ENCODE peak calls at places on chromosomes 7 and 10, in seven cellular contexts. R is transverse colon, K is ovary, O is HepG2, P is breast epithelium, A is esophagus muscularis mucosa, H is A549. E is an unnamed sample. For H3K4me1, the result is how much of the 10 kb centered on the place peaks cover.

GRCh38 chr7:89049043-89049442 is 253.5 kb upstream of the TEX47 start:
- DNase-seq in R (no peak), K (no peak), O (no peak), P (no peak), A (no peak), H (no peak), E (no peak)

GRCh38 chr10:63054889-63055606 is 78.1 kb upstream of the NRBF2 start:
- DNase-seq in R (no peak), K (no peak), O (no peak), P (no peak), A (no peak), H (no peak), E (no peak)

GRCh38 chr7:142898377-142899235 is 13.1 kb upstream of the TRPV6 start:
- DNase-seq in R (no peak), K (no peak), O (no peak), P (no peak), A (no peak), H (no peak), E (no peak)

GRCh38 chr10:52319926-52320325 is 5.8 kb downstream of the DKK1 start:
- DNase-seq in R (no peak), K (no peak), O (no peak), P (no peak), A (no peak), H (no peak), E (no peak)

GRCh38 chr10:124001391-124002260 is 91.8 kb downstream of the CHST15 start:
- DNase-seq in R (no peak), K (peak), O (no peak), P (no peak), A (peak), H (no peak), E (peak)

GRCh38 chr7:129471402-129471827 is 30.9 kb upstream of the SMKR1 start:
- DNase-seq in R (no peak), K (no peak), O (no peak), P (no peak), A (no peak), H (no peak), E (no peak)

GRCh38 chr7:129923709-129924108 is 29.1 kb downstream of the UBE2H start:
- DNase-seq in R (no peak), K (no peak), O (no peak), P (no peak), A (no peak), H (no peak), E (peak)

GRCh38 chr7:141663081-141663510 is 38.9 kb downstream of the DENND11 start:
- DNase-seq in R (peak), K (no peak), O (peak), P (peak), A (no peak), H (peak), E (peak)

GRCh38 chr10:34628174-34628802 is 186.8 kb downstream of the PARD3 start:
- DNase-seq in R (peak), K (peak), O (peak), P (no peak), A (no peak), H (no peak), E (peak)

GRCh38 chr10:125262414-125262813 is 102.1 kb upstream of the CTBP2 start:
- DNase-seq in R (no peak), K (no peak), O (no peak), P (no peak), A (peak), H (no peak), E (no peak)

GRCh38 chr10:132861116-132861691 is 75.3 kb upstream of the NKX6-2 start:
- DNase-seq in R (no peak), K (peak), O (no peak), P (peak), A (no peak), H (no peak), E (no peak)

GRCh38 chr10:29946953-29947700 is 112.3 kb downstream of the JCAD start:
- DNase-seq in R (no peak), K (peak), O (no peak), P (no peak), A (no peak), H (no peak), E (no peak)

GRCh38 chr7:39304178-39304577 is 262.0 kb upstream of the YAE1 start:
- DNase-seq in R (no peak), K (no peak), O (no peak), P (no peak), A (no peak), H (no peak), E (no peak)

GRCh38 chr7:95357623-95358022 is 33.3 kb upstream of the PON1 start:
- DNase-seq in R (no peak), K (no peak), O (peak), P (no peak), A (no peak), H (no peak), E (no peak)

GRCh38 chr7:41792099-41792498 is 89.2 kb upstream of the INHBA start:
- DNase-seq in R (no peak), K (no peak), O (no peak), P (no peak), A (no peak), H (no peak), E (no peak)

GRCh38 chr10:124480860-124481259 is 19.2 kb downstream of the LHPP start:
- DNase-seq in R (no peak), K (no peak), O (no peak), P (no peak), A (no peak), H (no peak), E (no peak)

GRCh38 chr10:119417852-119418251 is 124.7 kb downstream of the RGS10 start:
- DNase-seq in R (no peak), K (no peak), O (no peak), P (no peak), A (no peak), H (no peak), E (no peak)

GRCh38 chr7:142134944-142135343 is 23.4 kb downstream of the MGAM2 start:
- DNase-seq in R (peak), K (no peak), O (peak), P (no peak), A (no peak), H (peak), E (no peak)

GRCh38 chr7:131249003-131249402 is 78.7 kb upstream of the MKLN1 start:
- DNase-seq in R (peak), K (peak), O (no peak), P (no peak), A (no peak), H (peak), E (no peak)

GRCh38 chr10:51706225-51706624 is 6.8 kb upstream of the CSTF2T start:
- DNase-seq in R (peak), K (peak), O (no peak), P (no peak), A (no peak), H (no peak), E (peak)

GRCh38 chr7:55794527-55794926 is 68.0 kb downstream of the SEPTIN14 start:
- DNase-seq in R (no peak), K (no peak), O (no peak), P (no peak), A (no peak), H (no peak), E (no peak)

GRCh38 chr7:105648561-105649401 is 67.5 kb upstream of the EFCAB10 start:
- DNase-seq in R (peak), K (no peak), O (peak), P (no peak), A (no peak), H (peak), E (no peak)

GRCh38 chr7:37709631-37710509 is 26.3 kb downstream of the GPR141 start:
- DNase-seq in R (no peak), K (no peak), O (no peak), P (no peak), A (no peak), H (no peak), E (no peak)

GRCh38 chr10:71598673-71599072 is 120.9 kb downstream of the C10orf105 start:
- DNase-seq in R (peak), K (peak), O (no peak), P (no peak), A (peak), H (no peak), E (peak)

GRCh38 chr7:22831602-22832001 is 9.0 kb upstream of the TOMM7 start:
- DNase-seq in R (no peak), K (no peak), O (no peak), P (no peak), A (no peak), H (no peak), E (no peak)

GRCh38 chr10:108849688-108850087 is 1073.6 kb downstream of the XPNPEP1 start:
- DNase-seq in R (no peak), K (no peak), O (no peak), P (no peak), A (no peak), H (no peak), E (no peak)

GRCh38 chr10:129742742-129743550 is 221.1 kb downstream of the EBF3 start:
- DNase-seq in R (no peak), K (no peak), O (no peak), P (no peak), A (peak), H (no peak), E (no peak)

GRCh38 chr7:8481752-8482446 is 48.5 kb downstream of the NXPH1 start:
- DNase-seq in R (no peak), K (no peak), O (no peak), P (no peak), A (no peak), H (no peak), E (no peak)

GRCh38 chr10:132921818-132922807 is 20.3 kb downstream of the CFAP46 start:
- DNase-seq in R (no peak), K (no peak), O (no peak), P (no peak), A (no peak), H (no peak), E (no peak)

GRCh38 chr7:98251844-98252639 is at the start of gene TECPR1:
- DNase-seq in R (peak), K (peak), O (peak), P (peak), A (peak), H (peak), E (peak)
- TF ChIP-seq POLR2A in R (peak), K (peak), O (peak), P (no peak), A (no peak), H (peak), E (peak)

GRCh38 chr10:112446855-112447691 is at the start of the genes VTI1A and ZDHHC6:
- DNase-seq in R (peak), K (peak), O (peak), P (peak), A (peak), H (peak), E (peak)
- TF ChIP-seq CTCF in R (no peak), K (no peak), O (peak), P (no peak), A (peak), H (no peak), E (peak)

GRCh38 chr7:127907638-127908040 is 123.6 kb downstream of the LRRC4 start:
- DNase-seq in R (no peak), K (no peak), O (peak), P (no peak), A (no peak), H (no peak), E (no peak)

GRCh38 chr7:127903913-127904705 is 127.1 kb downstream of the LRRC4 start:
- DNase-seq in R (no peak), K (no peak), O (no peak), P (no peak), A (no peak), H (no peak), E (no peak)

GRCh38 chr7:127904706-127905056 is 126.6 kb downstream of the LRRC4 start:
- DNase-seq in R (no peak), K (no peak), O (no peak), P (no peak), A (no peak), H (no peak), E (no peak)

GRCh38 chr7:127907110-127907509 is 124.1 kb downstream of the LRRC4 start:
- DNase-seq in R (no peak), K (no peak), O (no peak), P (no peak), A (no peak), H (no peak), E (no peak)

DNA sequence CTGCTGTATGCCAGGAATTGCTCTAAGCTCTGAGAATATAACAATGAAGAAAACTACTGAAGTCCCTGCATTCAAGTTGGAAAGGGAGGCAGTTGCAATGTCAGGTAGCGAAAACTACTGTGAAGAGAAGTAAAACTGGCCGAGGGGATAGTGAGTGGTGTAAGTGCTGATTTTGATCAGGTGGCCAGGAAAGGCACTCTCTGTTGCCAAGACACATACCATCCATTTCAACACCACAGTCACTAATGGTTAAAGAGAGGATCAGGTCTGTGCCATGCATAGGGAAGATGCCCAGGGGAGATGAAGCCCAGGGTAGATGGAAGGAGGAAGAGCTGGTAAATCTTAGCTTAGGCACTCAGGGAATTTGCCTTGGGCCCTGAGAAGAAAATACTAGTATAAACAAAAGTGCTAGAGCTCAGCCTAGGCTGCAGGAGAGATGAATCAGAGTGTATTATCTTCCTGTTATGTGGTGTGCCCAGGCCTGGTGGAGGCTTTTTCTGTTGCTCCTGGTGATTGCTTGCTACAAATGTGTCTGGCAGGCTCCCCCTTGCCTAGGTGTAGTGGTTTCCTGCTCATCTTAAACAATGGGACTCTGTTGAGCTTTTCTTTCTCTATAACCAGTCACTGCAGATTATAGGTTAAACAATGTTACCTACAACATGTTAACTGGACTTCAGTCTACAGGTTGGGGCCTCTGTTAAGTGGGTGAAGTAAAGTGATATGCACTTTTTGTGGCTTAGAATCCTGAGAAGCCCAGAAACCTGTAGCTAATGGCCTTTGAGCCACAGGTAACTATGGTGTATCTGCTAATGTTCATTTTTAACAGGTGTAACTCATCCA is 125.5 kb downstream of the LRRC4 start:
- DNase-seq in R (no peak), K (no peak), O (peak), P (no peak), A (no peak), H (no peak), E (no peak)
- H3K4me1 ChIP-seq in R (under half), K (under half), O (half or more), P (under half), A (under half), H (under half), E (under half)

DNA sequence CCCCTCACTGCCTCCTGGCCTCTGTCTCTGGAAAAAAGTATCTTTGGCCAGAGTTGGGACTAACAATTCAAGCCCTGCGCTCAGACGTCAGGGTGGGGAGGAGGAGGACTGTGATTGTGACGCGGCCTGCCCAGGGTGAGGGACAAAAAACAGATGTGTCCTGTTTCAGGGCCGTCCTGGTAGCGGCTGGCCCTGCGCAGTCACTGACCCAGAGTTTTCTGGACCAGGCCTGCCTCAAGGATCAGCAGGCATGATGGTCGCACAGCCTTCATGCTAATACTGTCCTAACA is 110.1 kb downstream of the CYTH3 start:
- DNase-seq in R (peak), K (no peak), O (no peak), P (no peak), A (no peak), H (no peak), E (peak)
- TF ChIP-seq POLR2A in R (no peak), K (no peak), O (no peak), P (no peak), A (no peak), H (no peak), E (no peak)

DNA sequence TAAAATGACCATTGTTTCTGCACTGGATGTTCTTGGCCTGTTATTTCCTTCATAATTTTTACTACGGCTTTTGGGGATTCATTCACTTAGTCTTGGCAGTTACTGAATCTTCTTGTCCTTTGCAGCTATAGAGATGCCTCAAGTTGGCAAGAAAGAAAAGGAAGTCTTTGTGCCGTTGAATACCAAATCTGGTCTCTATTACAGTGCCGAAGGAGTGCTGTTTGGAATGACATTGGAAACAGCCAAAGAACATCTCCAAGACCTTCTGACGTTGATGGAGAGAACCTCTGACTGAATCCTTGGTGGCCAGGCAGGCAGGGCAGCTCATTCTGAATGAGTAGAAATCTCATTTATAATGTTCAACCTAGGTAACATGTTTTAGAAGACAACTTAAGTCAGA is 54.3 kb upstream of the NRP1 start:
- DNase-seq in R (no peak), K (no peak), O (no peak), P (no peak), A (no peak), H (no peak), E (no peak)
- TF ChIP-seq CTCF in R (no peak), K (no peak), O (no peak), P (no peak), A (no peak), H (no peak), E (no peak)

GRCh38 chr10:79266543-79267312 is 80.5 kb upstream of the PPIF start:
- DNase-seq in R (peak), K (peak), O (no peak), P (no peak), A (no peak), H (no peak), E (peak)
- H3K4me1 ChIP-seq in R (under half), K (under half), O (under half), P (under half), A (half or more), H (under half), E (half or more)

GRCh38 chr7:120950539-120951308 is at the start of gene ING3:
- DNase-seq in R (peak), K (peak), O (peak), P (peak), A (peak), H (peak), E (peak)
- TF ChIP-seq POLR2A in R (peak), K (peak), O (peak), P (no peak), A (no peak), H (peak), E (peak)

GRCh38 chr7:65820287-65820950 is 52.5 kb upstream of the VKORC1L1 start:
- DNase-seq in R (no peak), K (no peak), O (no peak), P (no peak), A (no peak), H (no peak), E (no peak)
- TF ChIP-seq CTCF in R (no peak), K (no peak), O (peak), P (no peak), A (no peak), H (no peak), E (no peak)

GRCh38 chr10:117366741-117367140 is 8.5 kb downstream of the PDZD8 start:
- DNase-seq in R (no peak), K (no peak), O (no peak), P (no peak), A (no peak), H (no peak), E (no peak)

GRCh38 chr10:117373848-117374505 is 1.3 kb downstream of the PDZD8 start:
- DNase-seq in R (peak), K (peak), O (no peak), P (no peak), A (no peak), H (peak), E (peak)

GRCh38 chr10:117374506-117375359 is 507 bp downstream of the PDZD8 start:
- DNase-seq in R (peak), K (peak), O (no peak), P (peak), A (no peak), H (peak), E (no peak)

GRCh38 chr10:117367718-117368117 is 7.5 kb downstream of the PDZD8 start:
- DNase-seq in R (no peak), K (no peak), O (no peak), P (no peak), A (no peak), H (no peak), E (no peak)

GRCh38 chr10:117370205-117370604 is 5.0 kb downstream of the PDZD8 start:
- DNase-seq in R (no peak), K (no peak), O (no peak), P (no peak), A (no peak), H (no peak), E (no peak)
- H3K4me1 ChIP-seq in R (half or more), K (under half), O (half or more), P (under half), A (under half), H (half or more), E (under half)

DNA sequence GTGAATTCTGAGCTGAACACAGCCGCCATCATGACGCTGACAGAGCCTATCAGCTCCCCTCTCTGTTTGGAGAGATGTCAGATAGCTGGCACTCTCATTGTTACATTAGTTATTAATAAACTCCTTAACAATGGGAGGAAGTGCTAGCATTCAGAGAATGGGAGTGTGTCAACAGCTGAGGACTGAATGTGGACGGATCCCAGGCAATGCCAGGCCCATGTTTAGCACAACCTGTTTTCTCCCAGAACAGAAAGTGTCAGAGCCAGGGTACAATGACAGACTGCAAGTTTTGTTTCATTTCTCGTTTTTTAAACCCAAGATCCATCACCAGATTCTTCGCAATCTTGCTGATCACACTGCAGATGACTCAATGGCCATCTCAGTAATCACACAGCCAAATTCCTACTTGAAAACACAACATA is 99.6 kb downstream of the PRPF18 start:
- DNase-seq in R (no peak), K (no peak), O (no peak), P (no peak), A (no peak), H (no peak), E (no peak)
- TF ChIP-seq POLR2A in R (no peak), K (no peak), O (no peak), P (no peak), A (no peak), H (no peak), E (no peak)

E was measured in Peyer's patch.